ENCODE peak calls at places on chromosome 13, in eight cellular contexts. H, D, G, L, F, T, Q and A are unnamed samples. For H3K4me1, the result is how much of the 10 kb centered on the place peaks cover.

GRCh38 chr13:110397445-110397844 is 90.4 kb downstream of the COL4A2 start:
- DNase-seq in T (no peak), G (peak), D (no peak), Q (no peak), F (no peak), L (peak), H (no peak), A (no peak)

GRCh38 chr13:113458218-113459065 is 5.2 kb upstream of the ADPRHL1 start:
- DNase-seq in H (no peak), L (peak), F (no peak), T (no peak), D (no peak), Q (peak), G (peak), A (no peak)

GRCh38 chr13:31159306-31159705 is 2.4 kb downstream of the HSPH1 start:
- DNase-seq in Q (no peak), G (peak), F (no peak), H (no peak), T (no peak), D (no peak), L (no peak), A (no peak)

GRCh38 chr13:113882266-113882627 is 18.4 kb upstream of the GAS6 start:
- DNase-seq in L (no peak), Q (no peak), F (no peak), G (no peak), T (peak), D (no peak), H (peak), A (no peak)

GRCh38 chr13:109422163-109422562 is 364.2 kb downstream of the IRS2 start:
- DNase-seq in D (no peak), L (no peak), Q (no peak), T (no peak), H (no peak), G (no peak), F (no peak), A (no peak)

GRCh38 chr13:40517486-40518311 is 148.7 kb downstream of the FOXO1 start:
- DNase-seq in Q (no peak), D (no peak), H (no peak), F (no peak), G (no peak), L (no peak), T (no peak), A (no peak)

GRCh38 chr13:110127986-110128511 is 178.9 kb downstream of the COL4A1 start:
- DNase-seq in F (no peak), D (no peak), H (no peak), Q (no peak), L (no peak), T (no peak), G (peak), A (no peak)

GRCh38 chr13:78020861-78021260 is 102.2 kb upstream of the EDNRB start:
- DNase-seq in G (no peak), L (peak), H (no peak), T (no peak), Q (no peak), D (no peak), F (no peak), A (no peak)

GRCh38 chr13:97275265-97275664 is 53.1 kb downstream of the MBNL2 start:
- DNase-seq in F (no peak), D (no peak), H (no peak), G (peak), T (no peak), L (peak), Q (no peak), A (no peak)

GRCh38 chr13:114111577-114111976 is 20.8 kb downstream of the RASA3 start:
- DNase-seq in F (no peak), H (peak), Q (no peak), T (no peak), L (no peak), D (no peak), G (peak), A (peak)

GRCh38 chr13:48928781-48929430 is 46.8 kb upstream of the FNDC3A start:
- DNase-seq in Q (no peak), H (no peak), G (no peak), L (no peak), T (no peak), D (no peak), F (no peak), A (no peak)

GRCh38 chr13:113802090-113802531 is 43.1 kb downstream of the TMEM255B start:
- DNase-seq in D (no peak), Q (peak), G (peak), T (peak), F (no peak), L (peak), H (peak), A (peak)

GRCh38 chr13:75550159-75550567 is 572 bp downstream of the UCHL3 start:
- DNase-seq in G (peak), Q (peak), D (peak), F (peak), T (no peak), L (peak), H (no peak), A (no peak)

GRCh38 chr13:74465279-74465678 is 331.1 kb upstream of the KLF12 start:
- DNase-seq in L (no peak), F (no peak), G (no peak), Q (no peak), T (no peak), D (no peak), H (no peak), A (no peak)

GRCh38 chr13:40149611-40150283 is 494.3 kb downstream of the COG6 start:
- DNase-seq in L (peak), F (peak), Q (peak), G (peak), T (no peak), D (no peak), H (peak), A (no peak)

GRCh38 chr13:32299893-32300292 is 15.3 kb downstream of the ZAR1L start:
- DNase-seq in H (no peak), D (no peak), T (no peak), G (no peak), L (no peak), Q (no peak), F (no peak), A (no peak)

GRCh38 chr13:30738526-30738925 is 3.2 kb downstream of the ALOX5AP start:
- DNase-seq in D (no peak), T (no peak), Q (no peak), G (no peak), L (no peak), H (no peak), F (no peak), A (no peak)

GRCh38 chr13:32153056-32153455 is 121.5 kb downstream of the FRY start:
- DNase-seq in D (no peak), L (peak), Q (no peak), G (peak), H (no peak), F (no peak), T (no peak), A (no peak)

GRCh38 chr13:45472171-45472705 is 7.5 kb downstream of the COG3 start:
- DNase-seq in H (no peak), F (no peak), D (no peak), L (no peak), Q (no peak), T (no peak), G (peak), A (no peak)

GRCh38 chr13:32285633-32285965 is 29.6 kb downstream of the ZAR1L start:
- DNase-seq in F (no peak), H (no peak), Q (no peak), T (no peak), G (no peak), D (no peak), L (no peak), A (no peak)

GRCh38 chr13:43285891-43286602 is 262.7 kb downstream of the DNAJC15 start:
- DNase-seq in G (peak), Q (no peak), L (no peak), T (no peak), D (no peak), H (no peak), F (no peak), A (no peak)

GRCh38 chr13:44174769-44175425 is 198.7 kb upstream of the SERP2 start:
- DNase-seq in D (no peak), T (no peak), Q (no peak), H (no peak), G (peak), F (no peak), L (peak), A (no peak)

GRCh38 chr13:63490149-63490548 is 2074.5 kb upstream of the PCDH20 start:
- DNase-seq in H (no peak), T (no peak), D (no peak), L (no peak), F (no peak), G (no peak), Q (no peak), A (no peak)

GRCh38 chr13:44117351-44117750 is 237.6 kb downstream of the LACC1 start:
- DNase-seq in D (no peak), H (no peak), T (no peak), L (peak), Q (no peak), F (no peak), G (peak), A (no peak)

GRCh38 chr13:97321101-97321500 is 99.0 kb downstream of the MBNL2 start:
- DNase-seq in F (no peak), H (no peak), L (no peak), G (no peak), T (no peak), D (no peak), Q (no peak), A (no peak)

GRCh38 chr13:98485561-98485960 is 91.3 kb downstream of the STK24 start:
- DNase-seq in F (no peak), G (no peak), D (no peak), Q (no peak), H (no peak), L (no peak), T (no peak), A (no peak)

GRCh38 chr13:98482476-98483444 is 94.1 kb downstream of the STK24 start:
- DNase-seq in H (peak), L (peak), F (no peak), Q (no peak), T (peak), D (no peak), G (peak), A (no peak)

GRCh38 chr13:98483636-98484288 is 93.1 kb downstream of the STK24 start:
- DNase-seq in G (peak), T (no peak), F (no peak), Q (no peak), H (no peak), L (no peak), D (no peak), A (no peak)

GRCh38 chr13:98486412-98486811 is 90.5 kb downstream of the STK24 start:
- DNase-seq in H (no peak), L (no peak), F (no peak), G (no peak), D (no peak), Q (no peak), T (no peak), A (no peak)

DNA sequence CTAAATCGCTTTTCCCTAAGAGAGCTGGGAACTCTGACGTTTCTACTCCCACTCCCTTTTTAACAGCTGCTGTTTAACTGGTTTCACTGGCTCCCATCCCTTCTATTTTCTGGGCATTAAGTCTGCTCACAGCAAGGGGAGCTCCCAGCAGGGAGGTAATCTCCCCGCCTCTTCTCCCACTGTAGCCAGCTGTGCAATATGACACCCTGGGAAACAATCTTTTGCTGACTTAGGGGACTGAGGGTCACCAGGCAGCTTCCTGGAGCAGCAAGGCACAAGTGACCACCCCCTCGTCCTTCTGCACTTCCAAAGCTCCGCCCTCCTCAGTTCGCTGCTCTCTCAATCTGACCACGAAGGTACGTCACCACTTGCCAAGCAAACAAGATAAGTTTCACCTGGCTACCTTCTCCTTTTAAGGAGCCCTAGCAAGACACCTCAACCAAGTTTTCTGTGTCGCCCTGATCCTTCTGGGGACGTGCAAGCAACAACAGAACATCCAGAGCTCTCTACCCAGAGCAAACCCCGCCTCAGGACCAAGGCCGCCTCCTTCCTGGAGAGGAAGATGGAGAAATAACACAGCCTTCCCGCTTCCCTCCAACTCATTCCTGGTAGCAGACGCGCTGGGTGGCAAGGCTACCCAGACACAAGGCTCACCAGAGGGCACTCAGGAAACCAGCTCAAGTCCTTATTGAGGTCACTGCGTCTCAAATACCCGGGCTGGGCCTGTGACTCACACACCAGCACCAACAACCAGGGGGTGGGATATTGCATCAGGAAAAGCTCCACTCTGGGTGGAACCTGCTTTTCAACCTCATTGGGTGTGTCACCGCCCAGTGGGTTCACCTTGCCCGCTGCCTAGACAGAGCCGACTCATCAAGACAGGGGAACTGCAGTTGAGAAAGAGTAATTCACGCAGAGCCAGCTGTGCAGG is 92.4 kb downstream of the STK24 start:
- DNase-seq in L (peak), H (peak), T (peak), F (peak), Q (peak), G (peak), D (peak), A (peak)
- H3K4me1 ChIP-seq in L (half or more), H (under half), T (under half), F (under half), Q (half or more), G (under half), D (under half), A (half or more)

GRCh38 chr13:71871180-71871754 is 4.3 kb upstream of the DACH1 start:
- DNase-seq in Q (no peak), L (no peak), T (no peak), D (no peak), G (no peak), H (no peak), F (no peak), A (no peak)

GRCh38 chr13:71869274-71869673 is 2.3 kb upstream of the DACH1 start:
- DNase-seq in L (no peak), F (no peak), D (no peak), G (no peak), H (no peak), Q (no peak), T (no peak), A (no peak)

GRCh38 chr13:71873418-71874276 is 6.6 kb upstream of the DACH1 start:
- DNase-seq in T (no peak), H (no peak), L (no peak), Q (no peak), D (no peak), F (no peak), G (no peak), A (no peak)

GRCh38 chr13:71870036-71870435 is 3.0 kb upstream of the DACH1 start:
- DNase-seq in G (no peak), Q (no peak), L (no peak), F (no peak), D (no peak), T (no peak), H (no peak), A (no peak)

GRCh38 chr13:71871844-71872243 is 4.8 kb upstream of the DACH1 start:
- DNase-seq in Q (no peak), D (no peak), F (no peak), L (no peak), H (no peak), T (no peak), G (no peak), A (no peak)
- H3K4me1 ChIP-seq in Q (under half), D (under half), F (under half), L (under half), H (under half), T (under half), G (under half), A (under half)

GRCh38 chr13:71483733-71484132 is 383.3 kb downstream of the DACH1 start:
- DNase-seq in D (no peak), G (no peak), L (no peak), H (no peak), T (no peak), Q (no peak), F (no peak), A (no peak)

DNA sequence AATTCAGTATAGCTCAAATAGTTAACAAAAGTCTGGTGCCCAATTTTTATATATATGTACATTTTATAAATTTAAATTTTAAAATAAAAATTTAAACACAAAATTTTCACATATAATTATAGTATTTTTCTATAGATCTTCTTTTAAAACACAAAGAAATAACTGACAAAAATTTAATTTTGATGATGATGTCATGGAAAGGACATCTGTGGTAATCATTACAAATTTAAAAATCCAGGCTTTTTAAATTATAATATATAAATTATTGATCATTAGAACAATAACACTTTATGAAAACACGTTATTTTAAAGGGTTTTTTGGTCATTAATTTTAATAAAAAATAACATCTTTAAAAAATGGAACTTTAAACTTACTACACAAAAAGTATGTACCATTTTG is 381.1 kb downstream of the DACH1 start:
- DNase-seq in F (no peak), Q (no peak), L (no peak), D (no peak), T (no peak), G (no peak), H (no peak), A (no peak)
- H3K4me1 ChIP-seq in F (under half), Q (under half), L (under half), D (under half), T (under half), G (under half), H (under half), A (under half)

DNA sequence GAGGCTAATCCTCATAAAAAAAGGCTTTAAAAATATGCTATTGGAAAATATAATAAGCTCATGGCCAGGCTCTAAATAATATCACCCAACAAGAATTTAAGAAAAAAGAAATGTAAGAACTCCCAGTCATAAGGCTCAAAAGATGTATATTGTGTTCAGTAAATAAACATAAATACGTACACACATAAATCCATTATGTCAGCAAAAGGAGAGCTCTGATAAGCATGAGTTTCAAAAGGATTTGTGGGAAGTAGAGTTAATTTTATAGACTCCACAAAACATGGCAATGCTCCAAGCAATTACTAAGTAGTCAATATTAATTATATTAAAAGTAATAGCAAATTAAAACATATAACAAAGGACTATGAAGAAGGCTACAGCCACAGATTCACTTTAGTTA is 37.3 kb upstream of the TRPC4 start:
- DNase-seq in L (no peak), D (no peak), F (no peak), T (no peak), H (no peak), Q (no peak), G (no peak), A (no peak)
- H3K4me1 ChIP-seq in L (under half), D (under half), F (under half), T (under half), H (under half), Q (under half), G (under half), A (under half)

GRCh38 chr13:52945348-52945747 is 83.3 kb upstream of the OLFM4 start:
- DNase-seq in F (no peak), L (no peak), H (no peak), D (no peak), T (no peak), Q (no peak), G (no peak), A (no peak)
- H3K4me1 ChIP-seq in F (under half), L (under half), H (under half), D (under half), T (under half), Q (under half), G (under half), A (under half)

GRCh38 chr13:98507060-98507797 is 69.7 kb downstream of the STK24 start:
- DNase-seq in D (no peak), L (peak), T (peak), Q (no peak), F (no peak), G (no peak), H (no peak), A (no peak)
- H3K4me1 ChIP-seq in D (under half), L (half or more), T (under half), Q (under half), F (under half), G (under half), H (half or more), A (half or more)